ENCODE peak calls at places on chromosomes 1 and 21, in eight cellular contexts. One of them, this sample, is unnamed.

GRCh38 chr1:35708179-35708891 is 10.3 kb downstream of the C1orf216 start:
- DNase-seq in GM04503: no peak
- DNase-seq in Daoy: peak; percentile 30
- DNase-seq in activated CD8-positive, alpha-beta T cell treated with anti-CD3 and anti-CD28 coated beads for 36 hours: peak; percentile 54
- DNase-seq in hepatocyte: no peak
- DNase-seq in A172: no peak
- DNase-seq in mesenteric fat pad: no peak
- DNase-seq in astrocyte of the spinal cord: no peak
- DNase-seq in this sample: no peak

GRCh38 chr21:39078322-39079065 is 104.8 kb downstream of the PSMG1 start:
- DNase-seq in GM04503: no peak
- DNase-seq in Daoy: no peak
- DNase-seq in activated CD8-positive, alpha-beta T cell treated with anti-CD3 and anti-CD28 coated beads for 36 hours: no peak
- DNase-seq in hepatocyte: no peak
- DNase-seq in A172: no peak
- DNase-seq in mesenteric fat pad: no peak
- DNase-seq in astrocyte of the spinal cord: no peak
- DNase-seq in this sample: no peak

GRCh38 chr21:44637018-44637850 is at the start of gene KRTAP10-10:
- DNase-seq in GM04503: no peak
- DNase-seq in Daoy: no peak
- DNase-seq in activated CD8-positive, alpha-beta T cell treated with anti-CD3 and anti-CD28 coated beads for 36 hours: no peak
- DNase-seq in hepatocyte: no peak
- DNase-seq in A172: no peak
- DNase-seq in mesenteric fat pad: no peak
- DNase-seq in astrocyte of the spinal cord: no peak
- DNase-seq in this sample: no peak

GRCh38 chr1:175097361-175097760 is 29.7 kb downstream of the TNN start:
- DNase-seq in GM04503: no peak
- DNase-seq in Daoy: no peak
- DNase-seq in activated CD8-positive, alpha-beta T cell treated with anti-CD3 and anti-CD28 coated beads for 36 hours: no peak
- DNase-seq in hepatocyte: no peak
- DNase-seq in A172: no peak
- DNase-seq in mesenteric fat pad: no peak
- DNase-seq in astrocyte of the spinal cord: no peak
- DNase-seq in this sample: no peak

GRCh38 chr1:75135829-75136142 is 1.6 kb downstream of the LHX8 start:
- DNase-seq in GM04503: no peak
- DNase-seq in Daoy: no peak
- DNase-seq in activated CD8-positive, alpha-beta T cell treated with anti-CD3 and anti-CD28 coated beads for 36 hours: no peak
- DNase-seq in hepatocyte: no peak
- DNase-seq in A172: no peak
- DNase-seq in mesenteric fat pad: no peak
- DNase-seq in astrocyte of the spinal cord: no peak
- DNase-seq in this sample: no peak

GRCh38 chr1:198157847-198158765 is 1.3 kb downstream of the NEK7 start:
- DNase-seq in GM04503: no peak
- DNase-seq in Daoy: peak; percentile 37
- DNase-seq in activated CD8-positive, alpha-beta T cell treated with anti-CD3 and anti-CD28 coated beads for 36 hours: peak; percentile 61
- DNase-seq in hepatocyte: peak; percentile 18
- DNase-seq in A172: peak; percentile 55
- DNase-seq in mesenteric fat pad: no peak
- DNase-seq in astrocyte of the spinal cord: no peak
- DNase-seq in this sample: peak; percentile 49

GRCh38 chr1:107668762-107669161 is 296.2 kb downstream of the VAV3 start:
- DNase-seq in GM04503: no peak
- DNase-seq in Daoy: peak; percentile 28
- DNase-seq in activated CD8-positive, alpha-beta T cell treated with anti-CD3 and anti-CD28 coated beads for 36 hours: no peak
- DNase-seq in hepatocyte: no peak
- DNase-seq in A172: no peak
- DNase-seq in mesenteric fat pad: no peak
- DNase-seq in astrocyte of the spinal cord: no peak
- DNase-seq in this sample: no peak

GRCh38 chr1:70090875-70091274 is 114.5 kb downstream of the LRRC40 start:
- DNase-seq in GM04503: no peak
- DNase-seq in Daoy: peak; percentile 5
- DNase-seq in activated CD8-positive, alpha-beta T cell treated with anti-CD3 and anti-CD28 coated beads for 36 hours: no peak
- DNase-seq in hepatocyte: no peak
- DNase-seq in A172: peak; percentile 58
- DNase-seq in mesenteric fat pad: no peak
- DNase-seq in astrocyte of the spinal cord: peak; percentile 64
- DNase-seq in this sample: peak; percentile 9

GRCh38 chr1:156416993-156417699 is 48.1 kb downstream of the RHBG start:
- DNase-seq in GM04503: no peak
- DNase-seq in Daoy: no peak
- DNase-seq in activated CD8-positive, alpha-beta T cell treated with anti-CD3 and anti-CD28 coated beads for 36 hours: no peak
- DNase-seq in hepatocyte: no peak
- DNase-seq in A172: no peak
- DNase-seq in mesenteric fat pad: no peak
- DNase-seq in astrocyte of the spinal cord: no peak
- DNase-seq in this sample: no peak

GRCh38 chr1:78047131-78047530 is 1.4 kb downstream of the GIPC2 start:
- DNase-seq in GM04503: no peak
- DNase-seq in Daoy: no peak
- DNase-seq in activated CD8-positive, alpha-beta T cell treated with anti-CD3 and anti-CD28 coated beads for 36 hours: no peak
- DNase-seq in hepatocyte: no peak
- DNase-seq in A172: no peak
- DNase-seq in mesenteric fat pad: no peak
- DNase-seq in astrocyte of the spinal cord: no peak
- DNase-seq in this sample: no peak

GRCh38 chr21:30684506-30684905 is 34.1 kb downstream of the KRTAP21-3 start:
- DNase-seq in GM04503: no peak
- DNase-seq in Daoy: no peak
- DNase-seq in activated CD8-positive, alpha-beta T cell treated with anti-CD3 and anti-CD28 coated beads for 36 hours: no peak
- DNase-seq in hepatocyte: no peak
- DNase-seq in A172: no peak
- DNase-seq in mesenteric fat pad: no peak
- DNase-seq in astrocyte of the spinal cord: no peak
- DNase-seq in this sample: no peak

GRCh38 chr1:215636258-215636965 is 69.3 kb downstream of the KCTD3 start:
- DNase-seq in GM04503: peak; percentile 52
- DNase-seq in Daoy: no peak
- DNase-seq in activated CD8-positive, alpha-beta T cell treated with anti-CD3 and anti-CD28 coated beads for 36 hours: no peak
- DNase-seq in hepatocyte: peak; percentile 36
- DNase-seq in A172: no peak
- DNase-seq in mesenteric fat pad: no peak
- DNase-seq in astrocyte of the spinal cord: no peak
- DNase-seq in this sample: peak; percentile 64

GRCh38 chr1:81213279-81213678 is 587.5 kb upstream of the ADGRL2 start:
- DNase-seq in GM04503: no peak
- DNase-seq in Daoy: no peak
- DNase-seq in activated CD8-positive, alpha-beta T cell treated with anti-CD3 and anti-CD28 coated beads for 36 hours: no peak
- DNase-seq in hepatocyte: no peak
- DNase-seq in A172: no peak
- DNase-seq in mesenteric fat pad: no peak
- DNase-seq in astrocyte of the spinal cord: no peak
- DNase-seq in this sample: no peak

GRCh38 chr1:34744851-34745250 is 10.0 kb upstream of the GJB5 start:
- DNase-seq in GM04503: no peak
- DNase-seq in Daoy: no peak
- DNase-seq in activated CD8-positive, alpha-beta T cell treated with anti-CD3 and anti-CD28 coated beads for 36 hours: no peak
- DNase-seq in hepatocyte: no peak
- DNase-seq in A172: no peak
- DNase-seq in mesenteric fat pad: peak; percentile 3
- DNase-seq in astrocyte of the spinal cord: no peak
- DNase-seq in this sample: no peak

GRCh38 chr1:232624892-232625291 is 5.0 kb downstream of the SIPA1L2 start:
- DNase-seq in GM04503: no peak
- DNase-seq in Daoy: no peak
- DNase-seq in activated CD8-positive, alpha-beta T cell treated with anti-CD3 and anti-CD28 coated beads for 36 hours: no peak
- DNase-seq in hepatocyte: no peak
- DNase-seq in A172: no peak
- DNase-seq in mesenteric fat pad: no peak
- DNase-seq in astrocyte of the spinal cord: no peak
- DNase-seq in this sample: no peak

GRCh38 chr1:2344744-2345296 is 46.5 kb downstream of the MORN1 start:
- DNase-seq in GM04503: no peak
- DNase-seq in Daoy: no peak
- DNase-seq in activated CD8-positive, alpha-beta T cell treated with anti-CD3 and anti-CD28 coated beads for 36 hours: no peak
- DNase-seq in hepatocyte: no peak
- DNase-seq in A172: no peak
- DNase-seq in mesenteric fat pad: no peak
- DNase-seq in astrocyte of the spinal cord: no peak
- DNase-seq in this sample: no peak

GRCh38 chr1:235100124-235100801 is 28.4 kb downstream of the TOMM20 start:
- DNase-seq in GM04503: no peak
- DNase-seq in Daoy: no peak
- DNase-seq in activated CD8-positive, alpha-beta T cell treated with anti-CD3 and anti-CD28 coated beads for 36 hours: no peak
- DNase-seq in hepatocyte: no peak
- DNase-seq in A172: no peak
- DNase-seq in mesenteric fat pad: no peak
- DNase-seq in astrocyte of the spinal cord: no peak
- DNase-seq in this sample: no peak

GRCh38 chr1:63728611-63729226 is 45.1 kb upstream of the ROR1 start:
- DNase-seq in GM04503: no peak
- DNase-seq in Daoy: no peak
- DNase-seq in activated CD8-positive, alpha-beta T cell treated with anti-CD3 and anti-CD28 coated beads for 36 hours: no peak
- DNase-seq in hepatocyte: no peak
- DNase-seq in A172: no peak
- DNase-seq in mesenteric fat pad: no peak
- DNase-seq in astrocyte of the spinal cord: no peak
- DNase-seq in this sample: no peak

GRCh38 chr1:225824522-225824921 is 14.6 kb downstream of the EPHX1 start:
- DNase-seq in GM04503: no peak
- DNase-seq in Daoy: no peak
- DNase-seq in activated CD8-positive, alpha-beta T cell treated with anti-CD3 and anti-CD28 coated beads for 36 hours: no peak
- DNase-seq in hepatocyte: no peak
- DNase-seq in A172: no peak
- DNase-seq in mesenteric fat pad: no peak
- DNase-seq in astrocyte of the spinal cord: no peak
- DNase-seq in this sample: no peak

GRCh38 chr1:155591770-155592169 is 18.2 kb upstream of the MSTO1 start:
- DNase-seq in GM04503: peak; percentile 11
- DNase-seq in Daoy: peak; percentile 37
- DNase-seq in activated CD8-positive, alpha-beta T cell treated with anti-CD3 and anti-CD28 coated beads for 36 hours: peak; percentile 34
- DNase-seq in hepatocyte: peak; percentile 74
- DNase-seq in A172: peak; percentile 65
- DNase-seq in mesenteric fat pad: no peak
- DNase-seq in astrocyte of the spinal cord: peak; percentile 65
- DNase-seq in this sample: peak; percentile 78

GRCh38 chr1:171715813-171716251 is 26.0 kb downstream of the VAMP4 start:
- DNase-seq in GM04503: no peak
- DNase-seq in Daoy: no peak
- DNase-seq in activated CD8-positive, alpha-beta T cell treated with anti-CD3 and anti-CD28 coated beads for 36 hours: no peak
- DNase-seq in hepatocyte: peak; percentile 37
- DNase-seq in A172: no peak
- DNase-seq in mesenteric fat pad: no peak
- DNase-seq in astrocyte of the spinal cord: no peak
- DNase-seq in this sample: peak; percentile 18

GRCh38 chr1:234969630-234970370 is 158.8 kb downstream of the TOMM20 start:
- DNase-seq in GM04503: no peak
- DNase-seq in Daoy: peak; percentile 89
- DNase-seq in activated CD8-positive, alpha-beta T cell treated with anti-CD3 and anti-CD28 coated beads for 36 hours: no peak
- DNase-seq in hepatocyte: peak; percentile 88
- DNase-seq in A172: peak; percentile 60
- DNase-seq in mesenteric fat pad: peak; percentile 91
- DNase-seq in astrocyte of the spinal cord: peak; percentile 93
- DNase-seq in this sample: no peak

GRCh38 chr21:31991356-31992331 is 118.8 kb downstream of the HUNK start:
- DNase-seq in GM04503: no peak
- DNase-seq in Daoy: no peak
- DNase-seq in activated CD8-positive, alpha-beta T cell treated with anti-CD3 and anti-CD28 coated beads for 36 hours: no peak
- DNase-seq in hepatocyte: no peak
- DNase-seq in A172: no peak
- DNase-seq in mesenteric fat pad: peak; percentile 84
- DNase-seq in astrocyte of the spinal cord: no peak
- DNase-seq in this sample: peak; percentile 6

GRCh38 chr1:233988963-233989696 is 84.7 kb downstream of the SLC35F3 start:
- DNase-seq in GM04503: no peak
- DNase-seq in Daoy: no peak
- DNase-seq in activated CD8-positive, alpha-beta T cell treated with anti-CD3 and anti-CD28 coated beads for 36 hours: no peak
- DNase-seq in hepatocyte: no peak
- DNase-seq in A172: no peak
- DNase-seq in mesenteric fat pad: no peak
- DNase-seq in astrocyte of the spinal cord: no peak
- DNase-seq in this sample: peak; percentile 32

GRCh38 chr1:174769961-174770549 is 229.7 kb upstream of the CACYBP start:
- DNase-seq in GM04503: peak; percentile 20
- DNase-seq in Daoy: peak; percentile 46
- DNase-seq in activated CD8-positive, alpha-beta T cell treated with anti-CD3 and anti-CD28 coated beads for 36 hours: peak; percentile 7
- DNase-seq in hepatocyte: peak; percentile 53
- DNase-seq in A172: peak; percentile 62
- DNase-seq in mesenteric fat pad: no peak
- DNase-seq in astrocyte of the spinal cord: peak; percentile 63
- DNase-seq in this sample: peak; percentile 78

GRCh38 chr1:30312226-30312625 is 411.2 kb downstream of the MATN1 start:
- DNase-seq in GM04503: no peak
- DNase-seq in Daoy: no peak
- DNase-seq in activated CD8-positive, alpha-beta T cell treated with anti-CD3 and anti-CD28 coated beads for 36 hours: no peak
- DNase-seq in hepatocyte: no peak
- DNase-seq in A172: no peak
- DNase-seq in mesenteric fat pad: no peak
- DNase-seq in astrocyte of the spinal cord: no peak
- DNase-seq in this sample: no peak

GRCh38 chr1:3736708-3737107 is 15.5 kb upstream of the CCDC27 start:
- DNase-seq in GM04503: no peak
- DNase-seq in Daoy: no peak
- DNase-seq in activated CD8-positive, alpha-beta T cell treated with anti-CD3 and anti-CD28 coated beads for 36 hours: no peak
- DNase-seq in hepatocyte: no peak
- DNase-seq in A172: no peak
- DNase-seq in mesenteric fat pad: no peak
- DNase-seq in astrocyte of the spinal cord: no peak
- DNase-seq in this sample: no peak

GRCh38 chr1:84291882-84292655 is 9.4 kb upstream of the SAMD13 start:
- DNase-seq in GM04503: no peak
- DNase-seq in Daoy: no peak
- DNase-seq in activated CD8-positive, alpha-beta T cell treated with anti-CD3 and anti-CD28 coated beads for 36 hours: no peak
- DNase-seq in hepatocyte: no peak
- DNase-seq in A172: no peak
- DNase-seq in mesenteric fat pad: no peak
- DNase-seq in astrocyte of the spinal cord: no peak
- DNase-seq in this sample: no peak

GRCh38 chr21:38211321-38211720 is 45.5 kb upstream of the KCNJ15 start:
- DNase-seq in GM04503: no peak
- DNase-seq in Daoy: no peak
- DNase-seq in activated CD8-positive, alpha-beta T cell treated with anti-CD3 and anti-CD28 coated beads for 36 hours: no peak
- DNase-seq in hepatocyte: no peak
- DNase-seq in A172: no peak
- DNase-seq in mesenteric fat pad: no peak
- DNase-seq in astrocyte of the spinal cord: no peak
- DNase-seq in this sample: no peak

GRCh38 chr1:152448095-152448494 is 34.0 kb upstream of the CRNN start:
- DNase-seq in GM04503: no peak
- DNase-seq in Daoy: peak; percentile 9
- DNase-seq in activated CD8-positive, alpha-beta T cell treated with anti-CD3 and anti-CD28 coated beads for 36 hours: peak; percentile 9
- DNase-seq in hepatocyte: no peak
- DNase-seq in A172: no peak
- DNase-seq in mesenteric fat pad: no peak
- DNase-seq in astrocyte of the spinal cord: no peak
- DNase-seq in this sample: no peak

GRCh38 chr21:38819051-38819718 is 13.5 kb downstream of the ETS2 start:
- DNase-seq in GM04503: no peak
- DNase-seq in Daoy: no peak
- DNase-seq in activated CD8-positive, alpha-beta T cell treated with anti-CD3 and anti-CD28 coated beads for 36 hours: no peak
- DNase-seq in hepatocyte: no peak
- DNase-seq in A172: no peak
- DNase-seq in mesenteric fat pad: no peak
- DNase-seq in astrocyte of the spinal cord: no peak
- DNase-seq in this sample: no peak

GRCh38 chr1:100051893-100052292 is 80.8 kb downstream of the SASS6 start:
- DNase-seq in GM04503: no peak
- DNase-seq in Daoy: no peak
- DNase-seq in activated CD8-positive, alpha-beta T cell treated with anti-CD3 and anti-CD28 coated beads for 36 hours: no peak
- DNase-seq in hepatocyte: no peak
- DNase-seq in A172: no peak
- DNase-seq in mesenteric fat pad: no peak
- DNase-seq in astrocyte of the spinal cord: no peak
- DNase-seq in this sample: peak; percentile 49